ENCODE peak calls at places on chromosome 5, in four cellular contexts. E is ovary, M is left ventricle myocardium inferior, I is RWPE2. X is an unnamed sample.

GRCh38 chr5:157952374-157952685 is 93.4 kb upstream of the CLINT1 start:
- DNase-seq in I (no peak), M (no peak), E (no peak), X (no peak)

GRCh38 chr5:1506242-1507015 is 17.3 kb downstream of the LPCAT1 start:
- DNase-seq in I (peak), E (no peak), M (no peak), X (no peak)

GRCh38 chr5:141382469-141383294 is at the start of gene PCDHGA7:
- DNase-seq in I (no peak), E (no peak), M (no peak), X (no peak)

GRCh38 chr5:177601126-177601525 is 1.2 kb downstream of the B4GALT7 start:
- DNase-seq in I (peak), M (no peak), E (no peak), X (no peak)

GRCh38 chr5:15645776-15646175 is 145.8 kb downstream of the FBXL7 start:
- DNase-seq in E (no peak), M (no peak), I (no peak), X (no peak)

GRCh38 chr5:140239939-140240700 is 62.8 kb downstream of the PFDN1 start:
- DNase-seq in I (no peak), E (peak), M (peak), X (no peak)

GRCh38 chr5:94884294-94884693 is 265.8 kb downstream of the SLF1 start:
- DNase-seq in M (no peak), E (no peak), I (no peak), X (peak)

GRCh38 chr5:172009536-172010270 is 3.3 kb upstream of the FBXW11 start:
- DNase-seq in M (no peak), E (no peak), I (no peak), X (no peak)

GRCh38 chr5:150302301-150303069 is at the start of gene ARSI:
- DNase-seq in I (peak), E (peak), M (peak), X (no peak)

GRCh38 chr5:22663124-22663523 is 190.0 kb downstream of the CDH12 start:
- DNase-seq in E (no peak), M (no peak), I (no peak), X (no peak)

GRCh38 chr5:54956922-54957321 is 28.5 kb downstream of the ESM1 start:
- DNase-seq in E (no peak), M (no peak), I (no peak), X (no peak)

DNA sequence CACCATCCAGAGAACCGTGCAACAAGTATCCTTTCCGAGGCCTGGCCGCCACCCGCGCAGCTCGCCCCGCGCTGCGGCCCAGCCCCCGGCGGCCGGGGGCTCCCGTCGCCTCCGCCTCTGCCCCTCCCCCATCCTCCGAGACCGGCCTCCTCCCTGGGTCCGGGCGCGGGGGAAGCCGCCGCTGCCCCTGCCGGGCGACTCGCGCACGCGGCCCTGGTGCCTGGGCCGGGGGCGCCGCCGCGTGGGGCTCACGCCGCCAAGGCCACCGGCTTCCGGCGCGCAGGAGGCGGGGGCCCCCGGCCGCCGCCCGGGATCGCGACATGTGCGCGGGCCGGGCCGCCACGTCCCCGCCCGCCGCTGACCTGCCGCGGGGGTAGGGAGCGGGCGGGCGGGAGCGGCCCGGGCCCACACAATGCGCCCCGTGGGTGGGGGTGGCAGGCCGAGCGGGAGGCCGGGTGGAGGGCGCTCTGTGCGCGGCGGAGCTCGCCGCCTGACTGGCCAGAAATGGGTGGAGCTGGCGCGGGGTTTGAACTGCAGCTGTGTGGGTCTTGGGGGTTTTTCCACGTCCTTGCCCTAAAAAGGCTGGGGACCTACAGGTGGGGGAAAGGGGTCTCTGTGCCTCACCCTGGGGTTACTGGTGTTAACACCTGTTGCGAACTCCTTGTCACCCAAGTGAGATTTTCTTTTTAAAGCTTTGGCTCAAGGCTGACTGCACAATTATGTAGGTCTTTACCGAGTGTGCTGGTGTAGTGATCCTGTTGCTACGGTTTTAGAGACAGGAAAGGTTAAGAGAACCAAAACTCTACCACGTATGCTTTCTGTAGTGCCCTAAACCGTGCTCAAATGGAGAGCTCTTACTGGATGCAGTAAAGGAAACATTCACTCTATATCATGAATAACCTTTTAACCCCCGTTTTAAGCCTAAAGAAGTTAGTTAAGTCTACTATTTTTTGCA is 32.3 kb downstream of the TNPO1 start:
- DNase-seq in I (no peak), M (peak), E (peak), X (no peak)
- TF ChIP-seq CTCF in I (no peak), M (no peak), E (no peak), X (no peak)

GRCh38 chr5:82497242-82497641 is 219.1 kb upstream of the RPS23 start:
- DNase-seq in E (no peak), I (no peak), M (no peak), X (no peak)

GRCh38 chr5:82493217-82493616 is 215.1 kb upstream of the RPS23 start:
- DNase-seq in M (no peak), I (no peak), E (no peak), X (no peak)

GRCh38 chr5:82489668-82490067 is 211.5 kb upstream of the RPS23 start:
- DNase-seq in I (no peak), E (no peak), M (no peak), X (no peak)

GRCh38 chr5:82499845-82500244 is 221.7 kb upstream of the RPS23 start:
- DNase-seq in E (no peak), I (no peak), M (no peak), X (no peak)

DNA sequence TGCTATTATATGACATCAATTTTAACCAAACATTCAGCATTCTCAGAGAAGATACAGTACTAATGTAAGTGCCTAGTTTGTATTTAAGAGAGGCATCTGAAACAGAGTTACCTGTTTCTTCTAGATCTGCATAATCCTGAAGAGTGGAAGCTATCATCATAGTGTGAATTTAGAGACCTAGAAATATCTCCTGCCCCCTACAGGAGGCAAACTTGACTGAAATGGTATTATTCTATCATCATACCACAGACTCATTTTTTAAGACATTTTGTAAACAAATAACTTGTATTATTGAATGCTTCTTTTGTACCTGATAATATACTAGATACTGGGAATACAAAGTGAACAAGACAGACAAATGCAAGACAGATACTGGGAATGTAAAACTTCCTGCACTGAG is 216.8 kb upstream of the RPS23 start:
- DNase-seq in M (no peak), E (no peak), I (no peak), X (no peak)
- TF ChIP-seq CTCF in M (peak), E (no peak), I (peak), X (no peak)

GRCh38 chr5:73985145-73985544 is 359.1 kb downstream of the ARHGEF28 start:
- DNase-seq in M (no peak), I (no peak), E (no peak), X (no peak)
- TF ChIP-seq CTCF in M (no peak), I (peak), E (no peak), X (peak)

GRCh38 chr5:79111387-79111959 is at the start of gene BHMT:
- DNase-seq in E (no peak), I (no peak), M (no peak), X (no peak)

GRCh38 chr5:79112703-79113058 is 1.1 kb downstream of the BHMT start:
- DNase-seq in M (no peak), E (no peak), I (no peak), X (no peak)

GRCh38 chr5:79109527-79110492 is 1.8 kb upstream of the BHMT start:
- DNase-seq in E (no peak), I (no peak), M (peak), X (no peak)

GRCh38 chr5:79108792-79109191 is 2.8 kb upstream of the BHMT start:
- DNase-seq in M (no peak), I (no peak), E (no peak), X (no peak)

DNA sequence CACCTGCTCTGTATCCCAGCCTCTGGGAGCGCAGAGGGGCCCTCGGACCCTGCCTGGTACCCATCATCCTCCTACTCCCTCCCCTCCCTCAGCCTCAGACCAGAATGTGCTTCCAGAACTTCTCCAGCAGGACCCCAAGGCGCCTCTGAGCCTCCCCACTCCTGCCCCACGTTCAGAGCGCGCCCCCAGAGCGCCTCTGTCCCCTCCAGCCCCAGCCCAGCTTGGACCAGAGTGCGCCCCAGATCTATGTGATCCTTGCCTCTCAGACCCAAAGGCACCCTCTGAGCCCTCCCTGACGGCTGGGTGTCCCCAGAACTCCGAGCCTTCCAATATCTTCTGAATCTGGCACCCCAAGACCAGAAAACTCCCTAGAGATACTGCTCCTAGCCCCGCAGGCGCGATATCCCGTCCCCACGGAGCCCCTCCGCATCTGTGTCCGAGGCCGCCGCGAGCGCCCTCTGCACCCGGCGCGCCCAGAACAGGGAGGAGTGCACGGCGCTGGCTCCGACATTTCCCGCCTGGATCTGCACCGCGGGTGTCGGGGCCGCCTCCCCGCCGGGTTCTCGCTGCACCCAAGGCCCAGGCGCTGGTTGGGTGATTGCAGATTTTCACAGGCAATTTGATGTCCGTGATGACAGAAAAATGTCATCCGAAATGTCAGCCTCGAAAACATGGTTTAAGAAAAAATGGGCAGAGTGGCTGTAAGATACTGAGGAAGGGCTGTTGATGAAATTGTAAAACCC is 522 bp downstream of the BHMT start:
- DNase-seq in M (no peak), E (no peak), I (no peak), X (no peak)
- TF ChIP-seq CTCF in M (no peak), E (no peak), I (no peak), X (no peak)

X was measured in tibial nerve.